ENCODE peak calls at places on chromosomes 7 and 10, in four cellular contexts. Y, T, W and Q are unnamed samples.

GRCh38 chr10:22531008-22531407 is 183.4 kb downstream of the PIP4K2A start:
- DNase-seq in Y (no peak), T (no peak), W (no peak), Q (no peak)

GRCh38 chr7:97064972-97065587 is 40.4 kb upstream of the DLX5 start:
- DNase-seq in Y (peak), T (peak), W (peak), Q (peak)

GRCh38 chr7:113872981-113873380 is 45.8 kb downstream of the PPP1R3A start:
- DNase-seq in Y (no peak), T (no peak), W (no peak), Q (no peak)

GRCh38 chr10:49220031-49220430 is 31.8 kb upstream of the TMEM273 start:
- DNase-seq in Y (no peak), T (no peak), W (no peak), Q (no peak)

GRCh38 chr10:90204956-90205695 is 503.7 kb downstream of the KIF20B start:
- DNase-seq in Y (no peak), T (no peak), W (no peak), Q (no peak)

GRCh38 chr7:148105853-148106252 is 484.7 kb upstream of the C7orf33 start:
- DNase-seq in Y (no peak), T (no peak), W (no peak), Q (no peak)

GRCh38 chr10:50740351-50740688 is 584 bp downstream of the ASAH2B start:
- DNase-seq in Y (no peak), T (no peak), W (peak), Q (no peak)

GRCh38 chr7:154843670-154844237 is 159.2 kb downstream of the PAXIP1 start:
- DNase-seq in Y (no peak), T (no peak), W (peak), Q (no peak)

GRCh38 chr10:15624405-15625191 is 95.1 kb downstream of the ITGA8 start:
- DNase-seq in Y (no peak), T (no peak), W (no peak), Q (no peak)

GRCh38 chr7:102412548-102412947 is 16.4 kb downstream of the PRKRIP1 start:
- DNase-seq in Y (peak), T (peak), W (no peak), Q (peak)

GRCh38 chr7:11212816-11213215 is 239.1 kb downstream of the PHF14 start:
- DNase-seq in Y (no peak), T (no peak), W (no peak), Q (no peak)

GRCh38 chr7:117715784-117716445 is 157.3 kb downstream of the CTTNBP2 start:
- DNase-seq in Y (peak), T (peak), W (peak), Q (peak)

GRCh38 chr7:132407764-132408163 is 168.5 kb downstream of the PLXNA4 start:
- DNase-seq in Y (peak), T (no peak), W (no peak), Q (no peak)

GRCh38 chr10:546971-547590 is 142.4 kb downstream of the DIP2C start:
- DNase-seq in Y (peak), T (no peak), W (no peak), Q (peak)

GRCh38 chr7:6440381-6440780 is 7.4 kb downstream of the DAGLB start:
- DNase-seq in Y (no peak), T (no peak), W (no peak), Q (no peak)

GRCh38 chr7:43664681-43665080 is 64.6 kb downstream of the COA1 start:
- DNase-seq in Y (peak), T (no peak), W (no peak), Q (no peak)

GRCh38 chr7:93298206-93298605 is 66.0 kb downstream of the VPS50 start:
- DNase-seq in Y (no peak), T (no peak), W (no peak), Q (no peak)

GRCh38 chr10:69321865-69322264 is 43.6 kb downstream of the HK1 start:
- DNase-seq in Y (no peak), T (no peak), W (no peak), Q (no peak)

GRCh38 chr10:70528726-70529362 is 50.3 kb downstream of the PALD1 start:
- DNase-seq in Y (peak), T (no peak), W (peak), Q (peak)

GRCh38 chr10:93126484-93127052 is 52.9 kb downstream of the CYP26A1 start:
- DNase-seq in Y (no peak), T (peak), W (no peak), Q (no peak)

GRCh38 chr10:79403441-79404230 is 41.8 kb downstream of the ZCCHC24 start:
- DNase-seq in Y (no peak), T (no peak), W (peak), Q (no peak)

GRCh38 chr7:114981323-114981722 is 59.4 kb downstream of the MDFIC start:
- DNase-seq in Y (no peak), T (no peak), W (no peak), Q (no peak)

GRCh38 chr7:116236020-116236630 is 25.8 kb downstream of the TES start:
- DNase-seq in Y (peak), T (no peak), W (peak), Q (peak)

GRCh38 chr7:104126411-104126841 is 81.4 kb downstream of the ORC5 start:
- DNase-seq in Y (peak), T (no peak), W (no peak), Q (no peak)

GRCh38 chr7:118104812-118105441 is 79.0 kb upstream of the LSM8 start:
- DNase-seq in Y (peak), T (no peak), W (no peak), Q (peak)

GRCh38 chr7:92268921-92269320 is 23.1 kb downstream of the ANKIB1 start:
- DNase-seq in Y (no peak), T (no peak), W (no peak), Q (no peak)

GRCh38 chr10:72524489-72524888 is 101.4 kb downstream of the MICU1 start:
- DNase-seq in Y (no peak), T (no peak), W (no peak), Q (no peak)

GRCh38 chr7:43758029-43758860 is at the start of gene BLVRA:
- DNase-seq in Y (peak), T (peak), W (peak), Q (peak)

GRCh38 chr10:73886085-73886529 is 11.8 kb upstream of the CAMK2G start:
- DNase-seq in Y (peak), T (peak), W (peak), Q (peak)

GRCh38 chr7:39651262-39651661 is 27.9 kb downstream of the RALA start:
- DNase-seq in Y (no peak), T (no peak), W (no peak), Q (no peak)

GRCh38 chr7:81684513-81685262 is 85.2 kb downstream of the HGF start:
- DNase-seq in Y (peak), T (no peak), W (peak), Q (peak)
- TF ChIP-seq JUND in Y (peak), T (no peak), W (no peak), Q (no peak)

DNA sequence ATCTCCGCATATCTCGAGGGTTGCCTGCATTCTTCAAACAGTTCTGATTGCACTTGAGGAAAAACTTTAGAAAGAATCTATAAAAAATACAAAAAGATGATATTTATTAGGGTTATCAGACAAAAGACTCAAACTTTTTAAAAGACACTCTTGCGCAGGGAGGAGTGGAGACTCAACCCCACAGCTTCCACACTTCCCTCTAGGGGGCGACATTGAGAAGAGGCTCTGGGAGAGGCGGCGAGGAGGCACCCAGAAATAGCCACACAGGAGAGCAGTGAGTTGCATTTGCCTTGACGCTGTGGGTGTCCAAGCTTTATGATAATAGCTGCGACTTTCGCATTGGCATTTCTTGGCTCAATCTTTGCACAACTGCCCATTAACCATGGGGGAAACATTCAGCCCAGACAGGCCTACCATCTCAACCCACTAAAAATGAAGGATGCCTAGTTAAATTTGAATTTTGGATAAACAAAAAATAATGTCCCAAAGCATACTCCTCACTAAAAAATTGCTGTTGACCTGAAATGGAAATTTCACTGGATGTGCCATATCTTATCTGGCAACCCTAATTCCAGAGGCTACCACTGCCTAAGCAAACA is 86.2 kb downstream of the EBF3 start:
- DNase-seq in Y (peak), T (peak), W (peak), Q (peak)
- TF ChIP-seq JUND in Y (no peak), T (no peak), W (no peak), Q (no peak)

DNA sequence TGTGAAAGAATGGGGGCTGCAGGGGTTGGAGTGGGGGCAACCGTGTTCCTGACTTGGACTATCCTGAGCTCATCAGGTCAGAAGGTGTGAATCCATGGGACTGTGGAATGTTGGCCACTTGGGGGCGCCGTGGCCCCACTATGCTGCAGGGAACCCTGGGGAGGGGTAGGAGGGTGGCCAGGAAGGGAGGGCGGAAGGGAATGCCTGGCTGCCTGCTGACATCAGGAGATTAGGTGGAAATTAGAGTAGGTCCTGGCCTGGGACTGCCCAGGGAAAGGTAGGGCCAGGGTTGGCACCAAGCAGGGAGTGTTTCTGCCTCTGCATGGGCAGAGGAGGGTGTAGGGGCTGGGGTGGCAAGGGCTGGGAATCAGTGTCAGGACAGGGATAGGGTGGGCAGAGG is 65.8 kb upstream of the PRSS58 start:
- DNase-seq in Y (peak), T (peak), W (peak), Q (peak)
- TF ChIP-seq JUND in Y (no peak), T (peak), W (no peak), Q (no peak)

GRCh38 chr10:33334170-33334838 is at the start of gene NRP1:
- DNase-seq in Y (peak), T (peak), W (no peak), Q (peak)

GRCh38 chr10:33333260-33334169 is 952 bp downstream of the NRP1 start:
- DNase-seq in Y (no peak), T (no peak), W (no peak), Q (no peak)

GRCh38 chr10:33330543-33331019 is 3.9 kb downstream of the NRP1 start:
- DNase-seq in Y (peak), T (peak), W (peak), Q (peak)

GRCh38 chr10:33331020-33331557 is 3.4 kb downstream of the NRP1 start:
- DNase-seq in Y (no peak), T (no peak), W (no peak), Q (no peak)

GRCh38 chr10:33332183-33333031 is 2.1 kb downstream of the NRP1 start:
- DNase-seq in Y (no peak), T (no peak), W (no peak), Q (no peak)
- TF ChIP-seq JUND in Y (no peak), T (no peak), W (no peak), Q (no peak)

GRCh38 chr7:119197872-119198527 is 973.5 kb downstream of the ANKRD7 start:
- DNase-seq in Y (peak), T (peak), W (peak), Q (peak)
- TF ChIP-seq JUND in Y (no peak), T (no peak), W (no peak), Q (no peak)

GRCh38 chr7:29443552-29443951 is 120.1 kb upstream of the PRR15 start:
- DNase-seq in Y (no peak), T (no peak), W (no peak), Q (no peak)

GRCh38 chr7:29444267-29444666 is 119.4 kb upstream of the PRR15 start:
- DNase-seq in Y (no peak), T (no peak), W (no peak), Q (no peak)

GRCh38 chr7:29447828-29448227 is 115.8 kb upstream of the PRR15 start:
- DNase-seq in Y (no peak), T (no peak), W (no peak), Q (no peak)

GRCh38 chr7:29445736-29446135 is 117.9 kb upstream of the PRR15 start:
- DNase-seq in Y (no peak), T (no peak), W (no peak), Q (no peak)

DNA sequence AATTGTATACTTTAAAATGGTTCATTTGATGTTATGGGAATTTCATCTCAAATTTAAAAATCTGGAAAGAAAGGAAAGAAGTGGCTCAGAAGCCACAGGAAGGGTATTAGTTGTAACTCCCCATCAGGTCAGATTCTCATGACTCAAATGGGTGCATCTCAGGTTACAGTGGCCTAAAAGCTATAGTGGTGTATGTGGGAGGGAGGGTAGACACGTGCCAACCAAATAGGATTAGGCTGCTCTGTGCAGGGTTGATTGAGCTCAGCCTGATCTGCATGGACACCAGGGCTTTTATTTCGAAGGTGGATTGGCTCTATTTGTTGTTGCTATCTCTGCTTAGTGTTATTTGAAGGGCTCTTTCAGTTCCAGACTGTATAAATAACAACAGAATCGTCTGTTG is 121.5 kb upstream of the PRR15 start:
- DNase-seq in Y (peak), T (no peak), W (no peak), Q (no peak)
- TF ChIP-seq JUND in Y (no peak), T (no peak), W (no peak), Q (no peak)

GRCh38 chr10:80496555-80497172 is 41.0 kb upstream of the SH2D4B start:
- DNase-seq in Y (no peak), T (no peak), W (no peak), Q (no peak)

GRCh38 chr10:80498833-80499671 is 38.6 kb upstream of the SH2D4B start:
- DNase-seq in Y (no peak), T (no peak), W (peak), Q (peak)

GRCh38 chr10:80498039-80498832 is 39.5 kb upstream of the SH2D4B start:
- DNase-seq in Y (no peak), T (no peak), W (no peak), Q (no peak)

GRCh38 chr10:80500572-80501380 is 36.9 kb upstream of the SH2D4B start:
- DNase-seq in Y (no peak), T (no peak), W (no peak), Q (no peak)

DNA sequence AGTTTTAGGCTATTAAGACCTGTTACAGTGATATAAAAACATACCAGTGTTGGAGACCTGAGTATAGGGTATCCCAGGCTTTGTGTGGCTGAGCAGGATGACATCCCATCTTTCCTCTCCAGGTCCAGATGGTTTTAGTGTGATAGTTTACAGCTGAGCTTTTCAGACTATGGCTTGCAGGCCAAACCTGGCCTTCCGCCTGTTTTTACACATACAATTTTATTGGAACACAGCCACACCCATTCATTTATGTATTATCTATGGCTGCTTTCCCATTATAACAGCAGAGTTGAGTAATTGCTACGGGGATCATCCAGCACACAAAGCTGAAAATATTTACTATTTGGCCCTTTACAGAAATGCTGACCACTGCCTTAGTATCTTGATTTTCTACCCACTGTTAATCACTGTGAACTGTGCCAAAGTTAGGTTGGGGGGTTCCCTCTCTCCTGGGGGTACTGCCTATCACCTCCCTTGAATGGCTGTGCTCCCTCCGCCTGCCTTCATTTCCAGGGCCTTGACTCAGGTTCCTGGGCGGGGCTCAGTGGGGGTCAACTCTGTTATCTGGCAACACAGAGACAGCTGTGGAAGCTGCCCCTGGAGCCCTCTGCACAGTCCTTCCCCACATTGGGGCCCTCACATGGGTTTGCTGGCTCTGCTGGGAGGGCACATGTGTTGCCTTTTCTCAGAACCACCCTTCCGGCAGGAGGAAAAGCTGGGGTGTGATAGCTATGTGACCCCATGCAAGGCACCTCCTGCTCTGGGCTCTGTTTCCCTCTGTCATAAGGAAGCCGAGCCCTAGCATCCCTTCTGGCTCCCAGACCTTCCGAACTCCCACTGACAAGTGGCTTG is 40.3 kb upstream of the SH2D4B start:
- DNase-seq in Y (no peak), T (no peak), W (no peak), Q (no peak)
- TF ChIP-seq JUND in Y (no peak), T (no peak), W (no peak), Q (no peak)

GRCh38 chr10:121288011-121288410 is 310.2 kb downstream of the FGFR2 start:
- DNase-seq in Y (no peak), T (no peak), W (no peak), Q (no peak)
- TF ChIP-seq JUND in Y (no peak), T (no peak), W (no peak), Q (no peak)

DNA sequence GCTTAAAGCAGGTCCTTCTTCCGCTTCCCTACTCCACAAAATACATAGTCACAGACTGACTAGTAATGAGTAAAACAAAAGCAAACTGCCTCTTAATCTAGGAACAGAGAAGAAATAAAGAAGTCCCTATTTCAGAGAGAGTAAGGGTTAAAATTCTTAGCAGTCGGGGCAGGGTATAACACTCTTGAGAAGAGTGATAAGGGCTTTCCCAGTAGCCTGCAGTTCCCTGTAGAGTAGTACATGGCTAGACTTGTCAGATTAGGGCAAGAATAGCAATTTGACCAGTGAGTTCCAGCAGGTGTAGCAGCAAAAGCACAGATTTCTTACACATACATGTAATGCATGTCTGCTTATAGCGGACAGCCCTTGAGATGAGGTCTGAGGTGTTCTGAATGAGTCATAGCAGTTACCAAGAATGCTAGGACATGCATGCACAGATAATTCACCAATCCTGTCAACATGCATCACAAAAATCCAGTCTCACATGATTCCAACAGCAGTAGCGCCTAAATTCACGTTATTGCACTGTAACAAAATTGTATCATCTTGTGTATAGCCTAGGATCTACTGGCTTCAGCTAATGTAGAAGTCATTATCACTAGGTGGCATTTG is 40.7 kb downstream of the BTRC start:
- DNase-seq in Y (no peak), T (no peak), W (no peak), Q (no peak)
- TF ChIP-seq JUND in Y (no peak), T (no peak), W (no peak), Q (no peak)